ENCODE peak calls at places on chromosomes 12 and 14, in six cellular contexts. H, G, W, B, N and L are unnamed samples.

GRCh38 chr12:93918900-93919299 is 229.5 kb upstream of the PLXNC1 start:
- DNase-seq in G (no peak), B (no peak), W (no peak), N (no peak), H (no peak), L (no peak)

GRCh38 chr14:31568671-31569070 is 7.5 kb downstream of the NUBPL start:
- DNase-seq in B (no peak), H (peak), W (no peak), N (no peak), G (peak), L (no peak)

GRCh38 chr12:64634508-64635092 is 24.3 kb downstream of the RASSF3 start:
- DNase-seq in H (no peak), B (no peak), N (no peak), W (no peak), G (peak), L (no peak)

GRCh38 chr12:106022568-106023012 is 116.2 kb downstream of the NUAK1 start:
- DNase-seq in B (no peak), H (no peak), G (no peak), W (no peak), N (no peak), L (no peak)

GRCh38 chr14:97380539-97380941 is 583.4 kb downstream of the VRK1 start:
- DNase-seq in H (no peak), G (peak), B (no peak), N (no peak), W (no peak), L (no peak)

GRCh38 chr14:99756796-99757195 is 36.4 kb upstream of the EML1 start:
- DNase-seq in H (no peak), G (no peak), W (no peak), B (no peak), N (no peak), L (no peak)

GRCh38 chr14:65686761-65687160 is 274.2 kb downstream of the FUT8 start:
- DNase-seq in N (no peak), W (no peak), H (no peak), G (peak), B (no peak), L (no peak)

GRCh38 chr12:45388545-45388944 is 172.7 kb downstream of the ANO6 start:
- DNase-seq in N (no peak), W (peak), G (peak), B (no peak), H (peak), L (no peak)

GRCh38 chr12:115166698-115167315 is 482.8 kb upstream of the TBX3 start:
- DNase-seq in G (no peak), W (no peak), N (no peak), B (no peak), H (peak), L (no peak)

GRCh38 chr12:111089616-111090015 is 169.2 kb upstream of the MYL2 start:
- DNase-seq in H (no peak), W (no peak), G (no peak), B (peak), N (no peak), L (no peak)

GRCh38 chr12:121796855-121797751 is 3.6 kb upstream of the RHOF start:
- DNase-seq in W (peak), N (no peak), B (peak), H (peak), G (peak), L (no peak)

GRCh38 chr12:102959391-102959790 is 1.9 kb downstream of the ASCL1 start:
- DNase-seq in B (no peak), H (no peak), W (no peak), N (no peak), G (no peak), L (no peak)

GRCh38 chr14:20986811-20987210 is 3.0 kb upstream of the METTL17 start:
- DNase-seq in W (no peak), B (no peak), H (peak), N (no peak), G (peak), L (no peak)

GRCh38 chr14:69879175-69880047 is at the start of gene SMOC1:
- DNase-seq in B (peak), N (peak), H (peak), W (peak), G (peak), L (no peak)

GRCh38 chr12:114335607-114336006 is 70.3 kb downstream of the TBX5 start:
- DNase-seq in B (no peak), W (no peak), H (no peak), N (no peak), G (no peak), L (no peak)

GRCh38 chr12:22255097-22255496 is 79.4 kb downstream of the ST8SIA1 start:
- DNase-seq in G (peak), H (peak), B (no peak), N (no peak), W (no peak), L (no peak)

GRCh38 chr14:23380197-23381016 is 3.6 kb downstream of the CMTM5 start:
- DNase-seq in G (no peak), W (no peak), B (no peak), H (no peak), N (no peak), L (no peak)

GRCh38 chr12:108611884-108612415 is 14.1 kb upstream of the TMEM119 start:
- DNase-seq in W (no peak), N (peak), G (peak), H (peak), B (no peak), L (peak)

GRCh38 chr12:2974560-2974971 is 15.4 kb downstream of the TEAD4 start:
- DNase-seq in B (no peak), H (peak), N (no peak), G (peak), W (no peak), L (no peak)

GRCh38 chr12:50353869-50354593 is 42.4 kb downstream of the FAM186A start:
- DNase-seq in G (no peak), W (no peak), B (no peak), H (peak), N (no peak), L (peak)

GRCh38 chr12:68428724-68429580 is 96.8 kb upstream of the MDM1 start:
- DNase-seq in B (no peak), N (no peak), H (peak), W (no peak), G (no peak), L (no peak)

GRCh38 chr12:10159280-10159679 is 12.7 kb downstream of the OLR1 start:
- DNase-seq in H (no peak), W (no peak), B (no peak), N (no peak), G (no peak), L (no peak)

GRCh38 chr12:90690120-90690519 is 264.9 kb downstream of the CCER1 start:
- DNase-seq in W (no peak), H (no peak), B (no peak), G (no peak), N (no peak), L (no peak)

GRCh38 chr12:19757317-19757877 is 318.1 kb downstream of the AEBP2 start:
- DNase-seq in H (peak), N (peak), G (peak), W (no peak), B (no peak), L (peak)

GRCh38 chr12:39372204-39372925 is 70.6 kb downstream of the KIF21A start:
- DNase-seq in B (no peak), G (no peak), N (no peak), H (no peak), W (no peak), L (no peak)

GRCh38 chr14:98599082-98599481 is 672.9 kb downstream of the BCL11B start:
- DNase-seq in G (no peak), H (no peak), B (no peak), W (no peak), N (no peak), L (no peak)

GRCh38 chr12:120170631-120171030 is 23.9 kb downstream of the GCN1 start:
- DNase-seq in W (no peak), B (peak), G (no peak), N (no peak), H (no peak), L (no peak)

GRCh38 chr12:59055204-59055839 is 135.0 kb upstream of the LRIG3 start:
- DNase-seq in N (peak), W (no peak), B (no peak), H (peak), G (peak), L (no peak)

GRCh38 chr14:103533999-103534575 is 5.1 kb downstream of the TRMT61A start:
- DNase-seq in H (no peak), B (no peak), G (no peak), N (no peak), W (no peak), L (no peak)

GRCh38 chr14:99215277-99215676 is 56.7 kb downstream of the BCL11B start:
- DNase-seq in N (no peak), B (no peak), H (peak), G (peak), W (no peak), L (no peak)

GRCh38 chr14:52043690-52044089 is 25.2 kb downstream of the NID2 start:
- DNase-seq in N (peak), B (no peak), W (peak), G (peak), H (peak), L (no peak)

GRCh38 chr12:50661300-50662120 is 102.4 kb upstream of the ATF1 start:
- DNase-seq in H (peak), G (no peak), B (no peak), N (peak), W (no peak), L (no peak)

GRCh38 chr12:101491325-101491724 is 16.2 kb downstream of the SPIC start:
- DNase-seq in B (no peak), H (no peak), W (no peak), N (no peak), G (no peak), L (no peak)

GRCh38 chr14:100416081-100416480 is 92.9 kb downstream of the SLC25A47 start:
- DNase-seq in W (no peak), B (no peak), G (no peak), N (no peak), H (no peak), L (no peak)

GRCh38 chr12:49288412-49288853 is 6.5 kb upstream of the PRPH start:
- DNase-seq in B (peak), W (peak), G (peak), N (peak), H (peak), L (peak)

GRCh38 chr12:4858385-4858784 is 51.3 kb upstream of the KCNA1 start:
- DNase-seq in W (no peak), H (peak), B (no peak), G (peak), N (peak), L (no peak)

GRCh38 chr12:124747426-124748161 is 116.1 kb downstream of the SCARB1 start:
- DNase-seq in B (no peak), W (peak), N (no peak), G (peak), H (peak), L (no peak)

DNA sequence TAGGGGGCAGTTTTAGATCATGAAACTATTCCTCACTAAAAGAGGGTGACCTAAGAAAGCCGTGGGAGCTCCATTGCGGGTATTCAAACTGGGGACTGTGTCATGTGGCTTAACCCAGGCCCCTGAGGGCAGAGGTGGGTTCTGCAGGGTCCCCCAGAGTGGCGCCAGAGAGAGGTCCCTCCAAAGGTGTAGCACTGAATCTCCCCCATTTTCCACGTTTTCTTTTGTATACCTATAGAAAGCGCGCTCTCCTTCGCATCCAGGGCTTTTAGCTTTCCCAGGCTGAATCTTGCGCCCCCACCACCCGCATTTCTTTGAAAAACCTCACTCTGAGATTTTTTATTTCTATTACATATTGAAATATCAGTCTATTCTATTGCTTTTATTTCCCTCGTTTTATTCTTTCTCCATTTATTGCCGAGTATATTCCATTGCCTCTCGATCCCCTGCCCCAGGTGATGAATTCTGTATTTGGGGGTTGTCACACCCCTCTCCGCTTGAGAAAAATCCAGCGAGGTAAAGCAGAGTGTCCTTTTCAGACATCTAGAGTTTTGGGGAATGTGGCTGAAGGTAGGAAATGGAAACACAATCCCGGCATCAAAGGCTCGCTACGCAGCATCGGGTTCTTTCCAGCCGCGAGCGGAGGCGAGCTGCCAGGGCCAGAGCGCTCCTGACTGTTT is 895 bp upstream of the HOXC13 start:
- DNase-seq in W (no peak), H (no peak), G (no peak), B (no peak), N (no peak), L (no peak)
- H3K4me3 ChIP-seq in W (no peak), H (no peak), G (no peak), B (no peak), N (no peak), L (no peak)

DNA sequence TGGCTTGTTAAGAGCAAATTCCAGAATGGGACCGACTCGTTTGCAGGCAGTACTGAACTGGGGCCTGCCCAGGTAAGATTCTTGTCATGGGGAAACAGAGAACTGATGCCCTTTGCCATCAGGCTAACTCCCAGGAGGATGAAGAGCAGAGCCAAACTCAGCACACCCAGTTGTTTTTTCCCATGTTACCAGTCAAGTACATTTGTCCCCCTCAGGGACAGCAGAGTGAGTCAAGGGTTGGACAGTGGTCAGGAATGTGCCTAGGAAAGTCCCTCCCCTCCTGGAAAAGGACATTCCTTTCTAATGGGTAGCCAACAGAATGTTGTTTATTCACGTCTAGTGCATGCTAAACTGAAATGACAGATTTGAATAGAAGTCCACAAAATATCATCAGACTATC is 1.6 kb downstream of the ART4 start:
- DNase-seq in H (peak), B (no peak), W (peak), G (peak), N (no peak), L (no peak)
- H3K4me3 ChIP-seq in H (no peak), B (peak), W (no peak), G (no peak), N (no peak), L (no peak)

GRCh38 chr12:53571295-53571694 is 54.9 kb downstream of the ATF7 start:
- DNase-seq in B (no peak), W (no peak), N (no peak), G (no peak), H (no peak), L (peak)
- H3K4me3 ChIP-seq in B (no peak), W (no peak), N (no peak), G (no peak), H (no peak), L (no peak)

GRCh38 chr12:25690996-25691864 is 138.1 kb upstream of the LMNTD1 start:
- DNase-seq in H (no peak), N (no peak), W (no peak), B (no peak), G (no peak), L (no peak)

GRCh38 chr12:25689996-25690501 is 137.0 kb upstream of the LMNTD1 start:
- DNase-seq in H (peak), W (peak), G (peak), B (no peak), N (no peak), L (no peak)

GRCh38 chr12:25692115-25693035 is 139.3 kb upstream of the LMNTD1 start:
- DNase-seq in H (peak), B (no peak), N (no peak), W (no peak), G (no peak), L (no peak)

GRCh38 chr12:25694072-25694471 is 141.0 kb upstream of the LMNTD1 start:
- DNase-seq in N (no peak), B (no peak), H (peak), G (peak), W (no peak), L (no peak)

GRCh38 chr12:25691865-25692114 is 138.7 kb upstream of the LMNTD1 start:
- DNase-seq in B (no peak), G (no peak), N (no peak), W (no peak), H (no peak), L (no peak)
- H3K4me3 ChIP-seq in B (no peak), G (no peak), N (no peak), W (no peak), H (no peak), L (no peak)

GRCh38 chr14:55303646-55304277 is 32.5 kb downstream of the FBXO34 start:
- DNase-seq in H (no peak), B (no peak), G (peak), N (peak), W (no peak), L (no peak)
- H3K4me3 ChIP-seq in H (no peak), B (no peak), G (no peak), N (no peak), W (no peak), L (no peak)

GRCh38 chr12:70754330-70754741 is 117.1 kb upstream of the PTPRB start:
- DNase-seq in B (no peak), W (peak), N (peak), G (peak), H (no peak), L (no peak)
- H3K4me3 ChIP-seq in B (no peak), W (no peak), N (peak), G (no peak), H (no peak), L (no peak)

DNA sequence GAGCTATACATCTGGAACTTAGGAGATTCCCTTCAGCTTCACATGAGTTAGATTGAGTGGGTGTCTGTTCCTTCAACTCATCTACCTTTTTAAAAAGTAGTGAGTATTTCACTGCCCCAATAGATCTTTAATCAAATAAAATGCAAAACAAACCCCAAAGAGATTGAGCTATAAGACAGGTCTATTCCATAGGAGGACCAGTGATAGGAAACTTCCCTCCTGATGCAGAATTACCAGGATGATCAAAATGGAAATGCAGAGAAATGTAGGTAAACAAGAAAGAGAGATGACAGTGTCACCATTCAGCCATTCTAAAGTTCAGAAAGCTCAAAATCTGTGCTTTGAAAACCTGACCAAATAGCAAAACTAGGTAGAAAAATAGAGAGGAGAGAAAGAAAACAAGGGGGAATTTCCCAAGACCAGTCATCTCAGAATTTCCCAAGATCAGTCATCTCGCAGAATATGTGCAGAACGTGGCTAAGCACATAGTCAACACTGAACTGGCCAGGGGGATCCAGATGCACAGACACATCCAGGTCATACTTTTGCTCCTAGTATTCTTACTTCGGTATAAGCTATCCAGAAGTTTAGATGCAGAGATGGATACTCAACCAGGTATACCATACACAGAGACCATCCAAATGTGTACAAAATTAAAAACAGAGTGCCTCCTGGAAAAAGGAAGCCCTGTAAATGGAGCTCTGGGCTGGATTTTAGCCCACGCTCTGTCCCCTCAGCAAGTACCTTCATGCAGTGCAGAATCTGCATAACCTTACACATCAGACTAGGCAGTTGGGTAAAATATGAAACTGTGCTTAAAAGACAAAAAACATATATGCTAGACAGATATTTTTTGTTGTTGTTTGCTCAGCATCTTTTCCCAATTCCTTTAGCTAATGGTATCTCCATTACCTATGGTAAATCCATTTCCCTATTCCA is 27.4 kb downstream of the SLC41A2 start:
- DNase-seq in N (peak), W (no peak), B (no peak), G (peak), H (peak), L (no peak)
- H3K4me3 ChIP-seq in N (peak), W (no peak), B (no peak), G (no peak), H (no peak), L (no peak)